ENCODE peak calls at places on chromosomes 16 and 17, in nine cellular contexts. W is tibial nerve, V is A549, Z is transverse colon, J is stomach, F is GM12878, D is K562, R is suprapubic skin, S is ovary. B is an unnamed sample.
A peak's percentile ranks its signal among the peaks of the same experiment; 100 is the strongest.

GRCh38 chr17:77449908-77450741 is 309.4 kb downstream of the SEC14L1 start:
- DNase-seq in W (peak; percentile 73), V (no peak), Z (peak; percentile 80), J (peak; percentile 67), F (no peak), D (peak; percentile 85), R (peak; percentile 84), S (peak; percentile 89), B (peak; percentile 91)

GRCh38 chr17:37458805-37459204 is 30.9 kb upstream of the DUSP14 start:
- DNase-seq in W (no peak), V (peak; percentile 44), Z (no peak), J (no peak), F (no peak), D (no peak), R (no peak), S (no peak), B (no peak)

GRCh38 chr16:68893710-68894705 is 50.7 kb downstream of the TANGO6 start:
- DNase-seq in W (no peak), V (peak; percentile 14), Z (peak; percentile 30), J (no peak), F (no peak), D (no peak), R (no peak), S (no peak), B (no peak)

GRCh38 chr17:72609501-72609900 is 483.0 kb downstream of the SLC39A11 start:
- DNase-seq in W (no peak), V (peak; percentile 80), Z (peak; percentile 67), J (peak; percentile 42), F (no peak), D (no peak), R (no peak), S (no peak), B (no peak)

GRCh38 chr16:84687715-84688114 is 12.1 kb upstream of the USP10 start:
- DNase-seq in W (no peak), V (no peak), Z (no peak), J (no peak), F (peak; percentile 76), D (no peak), R (no peak), S (no peak), B (no peak)

GRCh38 chr17:77071925-77072490 is 68.8 kb upstream of the SEC14L1 start:
- DNase-seq in W (no peak), V (no peak), Z (no peak), J (no peak), F (no peak), D (no peak), R (no peak), S (no peak), B (no peak)

GRCh38 chr16:49488740-49489525 is 115.3 kb downstream of the C16orf78 start:
- DNase-seq in W (no peak), V (no peak), Z (peak; percentile 3), J (no peak), F (no peak), D (no peak), R (peak; percentile 42), S (no peak), B (no peak)

GRCh38 chr17:48335858-48336500 is 94.0 kb downstream of the SKAP1 start:
- DNase-seq in W (no peak), V (peak; percentile 68), Z (no peak), J (no peak), F (peak; percentile 37), D (peak; percentile 14), R (no peak), S (no peak), B (peak; percentile 34)

GRCh38 chr17:27306276-27306820 is 12.4 kb downstream of the WSB1 start:
- DNase-seq in W (no peak), V (no peak), Z (no peak), J (no peak), F (no peak), D (no peak), R (no peak), S (no peak), B (no peak)

GRCh38 chr17:27654136-27654535 is 23.1 kb downstream of the LGALS9 start:
- DNase-seq in W (no peak), V (no peak), Z (no peak), J (no peak), F (no peak), D (no peak), R (no peak), S (no peak), B (no peak)

GRCh38 chr16:10045947-10046346 is 136.3 kb downstream of the GRIN2A start:
- DNase-seq in W (no peak), V (no peak), Z (no peak), J (no peak), F (no peak), D (no peak), R (no peak), S (no peak), B (no peak)
- TF ChIP-seq EP300 in W (no peak), V (no peak), Z (no peak), J (no peak), F (no peak), D (no peak), R (no peak), S (no peak), B (no peak)

DNA sequence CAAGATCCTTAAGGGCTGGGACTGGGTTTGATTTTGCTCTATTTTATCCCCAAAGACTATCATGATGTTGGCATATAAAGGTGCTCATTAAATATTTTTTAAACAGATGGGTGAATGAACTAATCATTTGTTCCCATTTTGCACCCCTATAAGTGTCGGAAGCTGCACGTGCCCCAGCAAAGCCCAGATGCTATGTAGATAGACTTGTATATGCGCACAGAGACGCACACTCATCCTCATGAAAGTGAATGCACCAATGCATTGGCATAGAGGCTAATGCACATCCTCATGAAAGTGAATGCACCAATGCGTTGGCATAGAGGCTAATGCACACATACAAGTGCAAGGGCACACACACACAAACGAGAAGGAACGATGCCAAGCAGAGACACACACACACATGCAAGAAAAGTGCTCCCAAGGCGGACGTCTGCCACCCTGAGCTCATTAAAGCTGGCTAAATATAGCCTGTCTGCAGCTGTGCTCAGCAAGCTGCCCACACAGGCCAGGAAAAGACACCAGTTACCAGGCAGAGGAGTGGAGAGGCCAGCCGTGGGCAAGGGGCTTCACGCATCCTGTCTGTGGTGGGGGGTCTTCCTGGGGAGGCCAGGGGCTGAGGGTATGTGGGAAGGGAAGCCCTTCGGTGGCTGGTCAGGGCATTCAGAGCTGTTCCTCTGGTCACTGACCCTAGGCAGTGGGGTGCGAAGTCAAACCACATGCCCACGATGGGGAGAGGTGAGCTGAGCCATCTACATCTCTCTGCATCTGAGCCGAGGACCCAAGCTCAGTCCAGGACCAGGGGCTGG is 52.6 kb downstream of the PIMREG start:
- DNase-seq in W (no peak), V (no peak), Z (no peak), J (no peak), F (no peak), D (no peak), R (peak; percentile 24), S (peak; percentile 9), B (no peak)
- TF ChIP-seq EP300 in W (no peak), V (no peak), Z (no peak), J (no peak), F (no peak), D (no peak), R (no peak), S (no peak), B (no peak)

GRCh38 chr16:24539850-24540484 is 601 bp downstream of the RBBP6 start:
- DNase-seq in W (no peak), V (peak; percentile 52), Z (peak; percentile 69), J (peak; percentile 67), F (no peak), D (no peak), R (peak; percentile 73), S (peak; percentile 62), B (no peak)
- TF ChIP-seq EP300 in W (no peak), V (no peak), Z (no peak), J (no peak), F (no peak), D (no peak), R (no peak), S (no peak), B (no peak)

DNA sequence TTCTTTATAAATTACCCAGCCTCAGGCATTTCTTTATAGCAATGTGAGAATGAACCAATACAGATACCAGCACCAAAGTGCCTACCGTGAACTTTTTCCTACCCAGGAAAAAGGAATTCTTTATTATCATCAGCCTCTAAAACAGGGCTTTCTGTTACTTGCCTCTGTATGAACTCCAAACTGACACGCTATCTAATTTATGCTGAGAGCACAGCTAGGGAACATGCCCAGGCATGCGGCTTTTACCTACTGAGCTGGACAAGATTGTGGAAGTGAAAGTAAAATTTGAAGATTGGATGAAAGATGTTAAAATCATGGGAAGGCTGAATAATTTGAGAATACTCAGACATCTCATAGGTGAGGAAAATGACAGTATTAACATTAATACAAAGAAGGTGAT is 24.4 kb upstream of the ADCY9 start:
- DNase-seq in W (no peak), V (no peak), Z (no peak), J (no peak), F (peak; percentile 38), D (no peak), R (no peak), S (no peak), B (no peak)
- TF ChIP-seq EP300 in W (no peak), V (no peak), Z (no peak), J (no peak), F (no peak), D (no peak), R (no peak), S (no peak), B (no peak)

GRCh38 chr16:56350491-56351405 is 74.6 kb downstream of the AMFR start:
- DNase-seq in W (no peak), V (no peak), Z (no peak), J (no peak), F (no peak), D (no peak), R (peak; percentile 58), S (no peak), B (no peak)
- TF ChIP-seq EP300 in W (no peak), V (no peak), Z (no peak), J (no peak), F (no peak), D (no peak), R (no peak), S (no peak), B (no peak)